ENCODE peak calls at places on chromosome 12, in four cellular contexts. D is GM12878, M is A549, X is HepG2. H is an unnamed sample.

GRCh38 chr12:89299951-89300350 is 52.4 kb downstream of the DUSP6 start:
- DNase-seq in D (no peak), M (no peak), X (no peak), H (no peak)

GRCh38 chr12:21585485-21585884 is 19.2 kb downstream of the GYS2 start:
- DNase-seq in D (no peak), M (no peak), X (no peak), H (no peak)

GRCh38 chr12:25958254-25959068 is at the start of gene RASSF8:
- DNase-seq in D (no peak), M (peak), X (peak), H (peak)

GRCh38 chr12:113310489-113310888 is 24.4 kb downstream of the SLC8B1 start:
- DNase-seq in D (no peak), M (peak), X (peak), H (no peak)

GRCh38 chr12:80053048-80053790 is 46.1 kb upstream of the OTOGL start:
- DNase-seq in D (no peak), M (no peak), X (no peak), H (peak)

GRCh38 chr12:124716208-124717141 is 147.2 kb downstream of the SCARB1 start:
- DNase-seq in D (no peak), M (no peak), X (no peak), H (no peak)

GRCh38 chr12:27733052-27733656 is 22.5 kb downstream of the MRPS35 start:
- DNase-seq in D (no peak), M (peak), X (peak), H (peak)

GRCh38 chr12:99983721-99984258 is 946 bp downstream of the ANKS1B start:
- DNase-seq in D (no peak), M (peak), X (no peak), H (no peak)

GRCh38 chr12:6697584-6698351 is 2.8 kb downstream of the PIANP start:
- DNase-seq in D (no peak), M (peak), X (peak), H (peak)

GRCh38 chr12:43407816-43408645 is 144.0 kb downstream of the ADAMTS20 start:
- DNase-seq in D (no peak), M (no peak), X (no peak), H (peak)

GRCh38 chr12:32115404-32116104 is 8.9 kb downstream of the BICD1 start:
- DNase-seq in D (no peak), M (peak), X (no peak), H (peak)

GRCh38 chr12:31015215-31015614 is 58.4 kb upstream of the DDX11 start:
- DNase-seq in D (no peak), M (no peak), X (no peak), H (no peak)

GRCh38 chr12:100427078-100427477 is 46.6 kb upstream of the NR1H4 start:
- DNase-seq in D (no peak), M (peak), X (peak), H (peak)

GRCh38 chr12:56574210-56574609 is 52.6 kb downstream of the RBMS2 start:
- DNase-seq in D (no peak), M (no peak), X (no peak), H (peak)

GRCh38 chr12:32533971-32534590 is 134.7 kb downstream of the FGD4 start:
- DNase-seq in D (no peak), M (peak), X (peak), H (peak)

GRCh38 chr12:8667280-8667679 is 4.7 kb upstream of the MFAP5 start:
- DNase-seq in D (no peak), M (no peak), X (no peak), H (no peak)

GRCh38 chr12:5840900-5841299 is 104.2 kb downstream of the ANO2 start:
- DNase-seq in D (no peak), M (no peak), X (no peak), H (no peak)

GRCh38 chr12:107477946-107478610 is 207.5 kb upstream of the PWP1 start:
- DNase-seq in D (no peak), M (no peak), X (no peak), H (no peak)

GRCh38 chr12:68924546-68924945 is 8.4 kb downstream of the CPM start:
- DNase-seq in D (no peak), M (no peak), X (no peak), H (no peak)

GRCh38 chr12:55780695-55781094 is 36.8 kb downstream of the SARNP start:
- DNase-seq in D (no peak), M (no peak), X (no peak), H (peak)

GRCh38 chr12:107660230-107660629 is 25.4 kb upstream of the PWP1 start:
- DNase-seq in D (no peak), M (peak), X (no peak), H (no peak)

GRCh38 chr12:68259318-68259940 is 6.0 kb upstream of the IL22 start:
- DNase-seq in D (peak), M (no peak), X (no peak), H (peak)

GRCh38 chr12:108140501-108140900 is 11.4 kb downstream of the WSCD2 start:
- DNase-seq in D (no peak), M (no peak), X (no peak), H (no peak)

GRCh38 chr12:19165446-19165845 is 35.9 kb downstream of the PLEKHA5 start:
- DNase-seq in D (no peak), M (no peak), X (no peak), H (no peak)

GRCh38 chr12:131260970-131261369 is 307.3 kb downstream of the ADGRD1 start:
- DNase-seq in D (no peak), M (no peak), X (no peak), H (no peak)

GRCh38 chr12:97275261-97276197 is 187.1 kb upstream of the RMST start:
- DNase-seq in D (no peak), M (no peak), X (no peak), H (no peak)

GRCh38 chr12:25249951-25250738 is 584 bp downstream of the KRAS start:
- DNase-seq in D (no peak), M (peak), X (no peak), H (peak)

GRCh38 chr12:132478845-132479244 is 11.1 kb upstream of the FBRSL1 start:
- DNase-seq in D (no peak), M (no peak), X (no peak), H (no peak)
- TF ChIP-seq SMC3 in D (no peak), M (no peak), X (peak), H (no peak)

DNA sequence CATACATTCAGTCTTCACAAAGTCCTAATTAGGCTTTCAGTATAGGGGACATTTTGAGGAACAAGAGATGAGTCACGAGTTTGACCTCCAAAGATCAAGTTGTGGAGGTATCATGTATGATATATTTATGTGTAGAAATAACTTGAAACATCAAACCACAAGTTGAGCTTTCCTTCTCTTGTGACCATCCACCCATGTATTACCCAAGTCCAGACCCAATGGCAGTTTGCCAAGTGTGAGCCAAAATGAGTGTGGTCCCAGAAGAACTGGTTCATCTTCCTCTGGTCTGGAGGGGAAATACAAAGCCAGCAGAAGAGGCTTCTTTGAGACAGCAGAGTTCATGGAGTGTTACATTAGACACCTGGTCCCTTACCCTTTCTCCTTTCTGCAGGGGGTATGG is 104.9 kb downstream of the ATP23 start:
- DNase-seq in D (no peak), M (no peak), X (no peak), H (no peak)
- TF ChIP-seq SMC3 in D (no peak), M (no peak), X (no peak), H (no peak)

DNA sequence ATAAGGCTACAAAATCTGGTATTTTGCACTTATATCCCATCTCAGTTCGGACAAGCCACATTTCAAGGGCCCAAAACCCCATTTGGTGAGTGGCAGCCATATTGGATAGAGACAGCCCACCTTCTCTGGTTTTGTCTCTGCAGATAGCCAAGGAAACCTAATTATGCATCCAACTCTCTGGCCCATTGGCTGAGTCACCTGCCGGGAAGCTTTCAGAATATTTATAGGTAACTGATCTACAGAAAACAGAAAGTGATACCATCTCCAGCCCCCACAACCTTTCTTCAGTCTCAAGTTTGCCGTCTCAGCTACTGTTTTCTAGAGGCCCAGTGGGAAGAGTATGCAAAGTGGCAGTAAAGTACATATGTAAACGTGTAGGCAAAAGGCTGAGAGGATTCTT is 33.7 kb upstream of the PPP1CC start:
- DNase-seq in D (peak), M (no peak), X (no peak), H (no peak)
- TF ChIP-seq SMC3 in D (no peak), M (no peak), X (no peak), H (no peak)

GRCh38 chr12:53345486-53346195 is 9.5 kb upstream of the SP7 start:
- DNase-seq in D (no peak), M (no peak), X (no peak), H (no peak)

GRCh38 chr12:53344487-53344823 is 8.3 kb upstream of the SP7 start:
- DNase-seq in D (no peak), M (no peak), X (no peak), H (no peak)

GRCh38 chr12:53343449-53343848 is 7.3 kb upstream of the SP7 start:
- DNase-seq in D (no peak), M (no peak), X (no peak), H (no peak)

GRCh38 chr12:53343978-53344377 is 7.8 kb upstream of the SP7 start:
- DNase-seq in D (no peak), M (no peak), X (no peak), H (no peak)

DNA sequence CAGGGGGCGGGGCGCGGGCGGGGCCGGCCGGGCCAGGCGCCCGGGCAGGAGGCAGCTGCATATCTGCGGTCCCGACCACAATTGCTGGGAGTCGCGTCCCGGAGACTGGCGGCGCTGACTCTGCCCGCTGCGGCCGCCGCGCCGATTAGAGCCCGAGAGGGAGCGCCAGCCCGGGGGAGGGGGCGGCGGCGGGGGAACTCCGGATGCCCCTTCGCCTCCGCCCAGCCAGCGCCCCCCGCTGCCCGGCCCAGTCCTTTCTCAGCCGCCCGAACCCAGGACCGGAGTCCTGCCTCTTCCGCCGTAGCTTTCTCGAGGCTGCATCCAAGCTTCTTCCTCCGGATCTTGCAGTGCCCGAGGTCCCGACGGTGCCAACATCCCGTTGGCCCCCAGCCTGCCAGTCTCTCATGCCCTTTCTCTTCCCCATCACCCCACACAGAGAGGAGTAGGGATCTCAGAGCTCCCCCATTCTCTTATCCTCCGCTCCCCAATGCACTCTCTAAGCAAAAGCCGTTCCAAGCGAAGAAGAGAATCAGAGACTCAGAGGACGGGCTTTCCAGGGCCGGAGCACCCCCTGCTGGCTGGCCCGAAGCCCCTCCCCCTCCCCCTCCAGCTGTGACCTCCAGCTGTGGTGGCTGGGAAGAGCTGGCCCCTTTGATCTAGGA is 8.8 kb upstream of the SP7 start:
- DNase-seq in D (no peak), M (peak), X (peak), H (peak)
- TF ChIP-seq SMC3 in D (peak), M (peak), X (no peak), H (peak)